ENCODE peak calls at places on chromosome 17, in five cellular contexts. One of them, this sample, is unnamed.

GRCh38 chr17:10059684-10060211 is 138.7 kb downstream of the GAS7 start:
- DNase-seq in esophagus muscularis mucosa: no peak
- DNase-seq in stomach: no peak
- DNase-seq in HCT116: no peak
- DNase-seq in GM12878: peak
- DNase-seq in this sample: no peak

GRCh38 chr17:17029938-17030337 is 12.3 kb upstream of the MPRIP start:
- DNase-seq in esophagus muscularis mucosa: no peak
- DNase-seq in stomach: no peak
- DNase-seq in HCT116: no peak
- DNase-seq in GM12878: no peak
- DNase-seq in this sample: no peak

GRCh38 chr17:9028632-9029570 is 7.6 kb downstream of the NTN1 start:
- DNase-seq in esophagus muscularis mucosa: no peak
- DNase-seq in HCT116: no peak
- DNase-seq in GM12878: no peak
- DNase-seq in stomach: no peak
- DNase-seq in this sample: no peak

GRCh38 chr17:18141210-18141803 is 32.8 kb downstream of the MYO15A start:
- DNase-seq in stomach: no peak
- DNase-seq in HCT116: no peak
- DNase-seq in esophagus muscularis mucosa: no peak
- DNase-seq in GM12878: no peak
- DNase-seq in this sample: peak

GRCh38 chr17:66459811-66460270 is 157.4 kb downstream of the PRKCA start:
- DNase-seq in HCT116: peak
- DNase-seq in esophagus muscularis mucosa: no peak
- DNase-seq in stomach: peak
- DNase-seq in GM12878: no peak
- DNase-seq in this sample: no peak

GRCh38 chr17:8857919-8858318 is 9.6 kb downstream of the PIK3R6 start:
- DNase-seq in esophagus muscularis mucosa: no peak
- DNase-seq in HCT116: no peak
- DNase-seq in stomach: no peak
- DNase-seq in GM12878: peak
- DNase-seq in this sample: no peak

GRCh38 chr17:33749171-33749570 is 456.1 kb upstream of the ASIC2 start:
- DNase-seq in HCT116: no peak
- DNase-seq in stomach: no peak
- DNase-seq in GM12878: no peak
- DNase-seq in esophagus muscularis mucosa: no peak
- DNase-seq in this sample: no peak

GRCh38 chr17:65438708-65439294 is 122.6 kb downstream of the AXIN2 start:
- DNase-seq in GM12878: no peak
- DNase-seq in stomach: no peak
- DNase-seq in HCT116: no peak
- DNase-seq in esophagus muscularis mucosa: no peak
- DNase-seq in this sample: no peak

GRCh38 chr17:12627177-12627629 is 38.5 kb upstream of the MYOCD start:
- DNase-seq in esophagus muscularis mucosa: no peak
- DNase-seq in HCT116: no peak
- DNase-seq in stomach: peak
- DNase-seq in GM12878: no peak
- DNase-seq in this sample: peak

GRCh38 chr17:29855686-29856085 is 74.3 kb downstream of the SSH2 start:
- DNase-seq in stomach: no peak
- DNase-seq in GM12878: no peak
- DNase-seq in esophagus muscularis mucosa: no peak
- DNase-seq in HCT116: no peak
- DNase-seq in this sample: no peak

GRCh38 chr17:68097161-68097805 is 61.7 kb downstream of the KPNA2 start:
- DNase-seq in stomach: no peak
- DNase-seq in HCT116: no peak
- DNase-seq in GM12878: no peak
- DNase-seq in esophagus muscularis mucosa: no peak
- DNase-seq in this sample: no peak

GRCh38 chr17:76087531-76087930 is 8.5 kb downstream of the ZACN start:
- DNase-seq in stomach: no peak
- DNase-seq in HCT116: no peak
- DNase-seq in GM12878: no peak
- DNase-seq in esophagus muscularis mucosa: no peak
- DNase-seq in this sample: no peak

GRCh38 chr17:31537558-31537957 is 146.1 kb downstream of the RAB11FIP4 start:
- DNase-seq in esophagus muscularis mucosa: no peak
- DNase-seq in stomach: peak
- DNase-seq in HCT116: no peak
- DNase-seq in GM12878: no peak
- DNase-seq in this sample: peak

GRCh38 chr17:49494937-49495841 is at the start of gene NGFR:
- DNase-seq in esophagus muscularis mucosa: no peak
- DNase-seq in HCT116: no peak
- DNase-seq in stomach: no peak
- DNase-seq in GM12878: no peak
- DNase-seq in this sample: no peak
- TF ChIP-seq POLR2AphosphoS5 in esophagus muscularis mucosa: peak
- TF ChIP-seq POLR2AphosphoS5 in HCT116: peak
- TF ChIP-seq POLR2AphosphoS5 in stomach: peak
- TF ChIP-seq POLR2AphosphoS5 in GM12878: no peak
- TF ChIP-seq POLR2AphosphoS5 in this sample: peak

GRCh38 chr17:82201498-82201910 is 11.1 kb downstream of the CCDC57 start:
- DNase-seq in esophagus muscularis mucosa: no peak
- DNase-seq in stomach: peak
- DNase-seq in HCT116: no peak
- DNase-seq in GM12878: no peak
- DNase-seq in this sample: no peak
- TF ChIP-seq CTCF in esophagus muscularis mucosa: no peak
- TF ChIP-seq CTCF in stomach: no peak
- TF ChIP-seq CTCF in HCT116: no peak
- TF ChIP-seq CTCF in GM12878: no peak
- TF ChIP-seq CTCF in this sample: no peak

GRCh38 chr17:21253646-21254441 is 634 bp upstream of the NATD1 start:
- DNase-seq in esophagus muscularis mucosa: no peak
- DNase-seq in stomach: no peak
- DNase-seq in HCT116: no peak
- DNase-seq in GM12878: no peak
- DNase-seq in this sample: no peak
- TF ChIP-seq POLR2AphosphoS5 in esophagus muscularis mucosa: no peak
- TF ChIP-seq POLR2AphosphoS5 in stomach: no peak
- TF ChIP-seq POLR2AphosphoS5 in HCT116: no peak
- TF ChIP-seq POLR2AphosphoS5 in GM12878: no peak
- TF ChIP-seq POLR2AphosphoS5 in this sample: no peak

GRCh38 chr17:80833952-80834895 is 157.4 kb upstream of the CHMP6 start:
- DNase-seq in HCT116: no peak
- DNase-seq in esophagus muscularis mucosa: no peak
- DNase-seq in GM12878: no peak
- DNase-seq in stomach: no peak
- DNase-seq in this sample: no peak

GRCh38 chr17:80831481-80831880 is 160.2 kb upstream of the CHMP6 start:
- DNase-seq in esophagus muscularis mucosa: no peak
- DNase-seq in stomach: no peak
- DNase-seq in HCT116: no peak
- DNase-seq in GM12878: no peak
- DNase-seq in this sample: no peak

GRCh38 chr17:80832266-80832676 is 159.4 kb upstream of the CHMP6 start:
- DNase-seq in esophagus muscularis mucosa: no peak
- DNase-seq in stomach: no peak
- DNase-seq in GM12878: no peak
- DNase-seq in HCT116: no peak
- DNase-seq in this sample: no peak

GRCh38 chr17:80834896-80835281 is 156.8 kb upstream of the CHMP6 start:
- DNase-seq in HCT116: no peak
- DNase-seq in GM12878: no peak
- DNase-seq in stomach: no peak
- DNase-seq in esophagus muscularis mucosa: no peak
- DNase-seq in this sample: no peak

DNA sequence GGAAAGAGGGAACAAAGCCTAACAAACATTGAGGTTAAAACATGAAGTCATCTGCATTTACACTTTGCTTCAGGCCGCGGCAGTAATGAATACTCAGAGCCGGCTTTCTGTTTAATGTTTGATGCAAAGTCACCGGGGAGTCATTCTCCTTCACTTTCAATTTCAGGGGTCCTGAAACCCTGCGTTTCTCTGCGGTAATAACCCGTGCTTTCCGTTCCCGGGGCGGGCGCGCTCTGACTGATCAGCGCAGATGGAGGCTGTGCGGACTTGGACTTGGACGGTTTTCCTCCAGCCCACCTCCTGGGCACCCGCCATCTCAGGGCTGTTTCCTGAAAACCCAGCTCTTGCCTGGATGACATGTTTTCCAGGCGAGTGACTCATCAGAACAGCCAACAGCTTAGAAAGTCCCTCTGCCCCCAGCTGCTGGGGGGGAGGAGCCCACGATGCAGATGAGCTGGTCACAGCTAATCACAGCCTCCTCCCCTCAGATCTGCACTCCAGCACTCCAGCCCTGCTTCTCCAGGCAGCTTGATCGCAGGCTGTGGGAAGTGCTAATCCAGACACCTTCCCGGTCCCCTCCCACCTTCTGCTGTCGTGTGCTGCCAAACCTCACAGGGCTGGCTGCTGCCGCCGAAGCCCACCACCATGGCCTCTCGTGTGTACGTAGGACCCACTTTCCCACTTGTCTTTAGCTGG is 158.6 kb upstream of the CHMP6 start:
- DNase-seq in esophagus muscularis mucosa: peak
- DNase-seq in HCT116: peak
- DNase-seq in stomach: peak
- DNase-seq in GM12878: peak
- DNase-seq in this sample: peak
- TF ChIP-seq CTCF in esophagus muscularis mucosa: no peak
- TF ChIP-seq CTCF in HCT116: no peak
- TF ChIP-seq CTCF in stomach: no peak
- TF ChIP-seq CTCF in GM12878: no peak
- TF ChIP-seq CTCF in this sample: no peak